ENCODE peak calls at places on chromosomes 12 and 14, in five cellular contexts. G is HCEC 1CT; M is GDM1; N is left cardiac atrium; B is activated T-cell treated with anti-CD3 and anti-CD28 coated beads, Interleukin-2, amount 50 U/mL, for 1 hour. C is an unnamed sample.

GRCh38 chr12:25817166-25817565 is 141.3 kb upstream of the RASSF8 start:
- DNase-seq in G (no peak), M (no peak), N (no peak), B (no peak), C (no peak)

GRCh38 chr14:92663049-92663448 is 85.4 kb downstream of the LGMN start:
- DNase-seq in G (peak), M (no peak), N (no peak), B (no peak), C (no peak)

GRCh38 chr12:78096909-78097597 is 266.4 kb downstream of the NAV3 start:
- DNase-seq in G (peak), M (no peak), N (no peak), B (no peak), C (peak)

GRCh38 chr12:84910549-84911241 is 1.9 kb downstream of the SLC6A15 start:
- DNase-seq in G (peak), M (no peak), N (no peak), B (no peak), C (no peak)

GRCh38 chr14:72932893-72933292 is 6.6 kb downstream of the DCAF4 start:
- DNase-seq in G (no peak), M (no peak), N (no peak), B (no peak), C (no peak)

GRCh38 chr12:46677749-46678148 is 148.0 kb downstream of the SLC38A4 start:
- DNase-seq in G (peak), M (no peak), N (no peak), B (no peak), C (no peak)

GRCh38 chr14:90996967-90997366 is 63.5 kb downstream of the RPS6KA5 start:
- DNase-seq in G (no peak), M (no peak), N (no peak), B (no peak), C (no peak)

GRCh38 chr14:104238424-104239184 is 100.2 kb downstream of the KIF26A start:
- DNase-seq in G (no peak), M (no peak), N (no peak), B (peak), C (no peak)

GRCh38 chr14:100361626-100362025 is 38.5 kb downstream of the SLC25A47 start:
- DNase-seq in G (no peak), M (no peak), N (no peak), B (no peak), C (no peak)

GRCh38 chr12:90355701-90356345 is 599.2 kb downstream of the CCER1 start:
- DNase-seq in G (no peak), M (no peak), N (no peak), B (no peak), C (no peak)

GRCh38 chr12:65446901-65447300 is 168.4 kb downstream of the MSRB3 start:
- DNase-seq in G (no peak), M (no peak), N (no peak), B (no peak), C (no peak)

GRCh38 chr12:42565633-42566032 is 23.9 kb downstream of the PRICKLE1 start:
- DNase-seq in G (no peak), M (no peak), N (no peak), B (no peak), C (no peak)

GRCh38 chr12:121060149-121061001 is 21.3 kb upstream of the OASL start:
- DNase-seq in G (peak), M (peak), N (peak), B (peak), C (no peak)

GRCh38 chr14:106845286-106846087 is 1319.1 kb downstream of the TMEM121 start:
- DNase-seq in G (peak), M (peak), N (no peak), B (peak), C (no peak)

GRCh38 chr12:24754690-24755638 is 193.9 kb downstream of the BCAT1 start:
- DNase-seq in G (peak), M (no peak), N (no peak), B (no peak), C (peak)

GRCh38 chr14:43988989-43989388 is 518.1 kb downstream of the FSCB start:
- DNase-seq in G (no peak), M (no peak), N (no peak), B (no peak), C (no peak)

GRCh38 chr12:608921-609320 is 54.3 kb downstream of the NINJ2 start:
- DNase-seq in G (no peak), M (no peak), N (no peak), B (no peak), C (no peak)

C was measured in AG04450.